ENCODE peak calls at places on chromosomes 3 and 15, in ten cellular contexts. One of them, this sample, is unnamed.

GRCh38 chr15:66067687-66068086 is 185.9 kb downstream of the MEGF11 start:
- DNase-seq in right cardiac atrium: no peak
- DNase-seq in midbrain: no peak
- DNase-seq in T-helper 2 cell: no peak
- DNase-seq in activated CD4-positive, alpha-beta T cell treated with anti-CD3 and anti-CD28 coated beads, Interleukin-2, amount 50 U/mL, for 1 hour: no peak
- DNase-seq in effector memory CD4-positive, alpha-beta T cell: no peak
- DNase-seq in heart left ventricle: no peak
- DNase-seq in cardiac septum: peak; percentile 35
- DNase-seq in PC-3: no peak
- DNase-seq in GM23248: no peak
- DNase-seq in this sample: no peak

GRCh38 chr3:183122257-183122932 is 23.1 kb upstream of the MCCC1 start:
- DNase-seq in heart left ventricle: no peak
- DNase-seq in PC-3: peak; percentile 86
- DNase-seq in right cardiac atrium: no peak
- DNase-seq in T-helper 2 cell: no peak
- DNase-seq in activated CD4-positive, alpha-beta T cell treated with anti-CD3 and anti-CD28 coated beads, Interleukin-2, amount 50 U/mL, for 1 hour: no peak
- DNase-seq in GM23248: peak; percentile 73
- DNase-seq in effector memory CD4-positive, alpha-beta T cell: no peak
- DNase-seq in cardiac septum: no peak
- DNase-seq in midbrain: peak; percentile 62
- DNase-seq in this sample: peak; percentile 39

GRCh38 chr15:30954674-30955073 is 36.8 kb downstream of the MTMR10 start:
- DNase-seq in heart left ventricle: no peak
- DNase-seq in midbrain: no peak
- DNase-seq in PC-3: peak; percentile 58
- DNase-seq in cardiac septum: no peak
- DNase-seq in effector memory CD4-positive, alpha-beta T cell: no peak
- DNase-seq in activated CD4-positive, alpha-beta T cell treated with anti-CD3 and anti-CD28 coated beads, Interleukin-2, amount 50 U/mL, for 1 hour: no peak
- DNase-seq in T-helper 2 cell: no peak
- DNase-seq in right cardiac atrium: no peak
- DNase-seq in GM23248: peak; percentile 9
- DNase-seq in this sample: no peak

GRCh38 chr3:43071313-43071893 is 34.5 kb downstream of the POMGNT2 start:
- DNase-seq in GM23248: peak; percentile 8
- DNase-seq in midbrain: no peak
- DNase-seq in heart left ventricle: no peak
- DNase-seq in PC-3: peak; percentile 49
- DNase-seq in activated CD4-positive, alpha-beta T cell treated with anti-CD3 and anti-CD28 coated beads, Interleukin-2, amount 50 U/mL, for 1 hour: peak; percentile 5
- DNase-seq in cardiac septum: no peak
- DNase-seq in effector memory CD4-positive, alpha-beta T cell: no peak
- DNase-seq in right cardiac atrium: no peak
- DNase-seq in T-helper 2 cell: no peak
- DNase-seq in this sample: no peak

GRCh38 chr3:185830018-185830797 is 5.4 kb upstream of the IGF2BP2 start:
- DNase-seq in activated CD4-positive, alpha-beta T cell treated with anti-CD3 and anti-CD28 coated beads, Interleukin-2, amount 50 U/mL, for 1 hour: no peak
- DNase-seq in T-helper 2 cell: no peak
- DNase-seq in heart left ventricle: no peak
- DNase-seq in PC-3: no peak
- DNase-seq in cardiac septum: no peak
- DNase-seq in GM23248: no peak
- DNase-seq in right cardiac atrium: no peak
- DNase-seq in effector memory CD4-positive, alpha-beta T cell: no peak
- DNase-seq in midbrain: no peak
- DNase-seq in this sample: no peak

GRCh38 chr3:42682301-42683070 is 2.9 kb upstream of the KLHL40 start:
- DNase-seq in cardiac septum: peak; percentile 24
- DNase-seq in effector memory CD4-positive, alpha-beta T cell: no peak
- DNase-seq in midbrain: no peak
- DNase-seq in GM23248: no peak
- DNase-seq in T-helper 2 cell: no peak
- DNase-seq in heart left ventricle: no peak
- DNase-seq in PC-3: no peak
- DNase-seq in activated CD4-positive, alpha-beta T cell treated with anti-CD3 and anti-CD28 coated beads, Interleukin-2, amount 50 U/mL, for 1 hour: no peak
- DNase-seq in right cardiac atrium: peak; percentile 9
- DNase-seq in this sample: no peak

GRCh38 chr3:158709666-158710083 is 22.6 kb downstream of the RARRES1 start:
- DNase-seq in effector memory CD4-positive, alpha-beta T cell: no peak
- DNase-seq in right cardiac atrium: peak; percentile 32
- DNase-seq in GM23248: peak; percentile 99
- DNase-seq in T-helper 2 cell: no peak
- DNase-seq in activated CD4-positive, alpha-beta T cell treated with anti-CD3 and anti-CD28 coated beads, Interleukin-2, amount 50 U/mL, for 1 hour: no peak
- DNase-seq in heart left ventricle: no peak
- DNase-seq in midbrain: no peak
- DNase-seq in PC-3: peak; percentile 85
- DNase-seq in cardiac septum: no peak
- DNase-seq in this sample: no peak

GRCh38 chr3:135927170-135927569 is 38.4 kb upstream of the PPP2R3A start:
- DNase-seq in right cardiac atrium: no peak
- DNase-seq in activated CD4-positive, alpha-beta T cell treated with anti-CD3 and anti-CD28 coated beads, Interleukin-2, amount 50 U/mL, for 1 hour: no peak
- DNase-seq in PC-3: peak; percentile 78
- DNase-seq in cardiac septum: no peak
- DNase-seq in effector memory CD4-positive, alpha-beta T cell: no peak
- DNase-seq in GM23248: peak; percentile 90
- DNase-seq in T-helper 2 cell: no peak
- DNase-seq in heart left ventricle: no peak
- DNase-seq in midbrain: no peak
- DNase-seq in this sample: no peak

GRCh38 chr3:170098753-170099152 is 61.0 kb downstream of the GPR160 start:
- DNase-seq in GM23248: peak; percentile 21
- DNase-seq in PC-3: no peak
- DNase-seq in right cardiac atrium: no peak
- DNase-seq in cardiac septum: no peak
- DNase-seq in heart left ventricle: no peak
- DNase-seq in midbrain: no peak
- DNase-seq in T-helper 2 cell: no peak
- DNase-seq in activated CD4-positive, alpha-beta T cell treated with anti-CD3 and anti-CD28 coated beads, Interleukin-2, amount 50 U/mL, for 1 hour: no peak
- DNase-seq in effector memory CD4-positive, alpha-beta T cell: no peak
- DNase-seq in this sample: no peak

GRCh38 chr15:41873711-41874110 is 20.1 kb downstream of the SPTBN5 start:
- DNase-seq in PC-3: no peak
- DNase-seq in T-helper 2 cell: no peak
- DNase-seq in cardiac septum: no peak
- DNase-seq in right cardiac atrium: no peak
- DNase-seq in heart left ventricle: no peak
- DNase-seq in effector memory CD4-positive, alpha-beta T cell: no peak
- DNase-seq in midbrain: no peak
- DNase-seq in GM23248: no peak
- DNase-seq in activated CD4-positive, alpha-beta T cell treated with anti-CD3 and anti-CD28 coated beads, Interleukin-2, amount 50 U/mL, for 1 hour: no peak
- DNase-seq in this sample: no peak

GRCh38 chr3:177589921-177590336 is 392.6 kb upstream of the TBL1XR1 start:
- DNase-seq in PC-3: peak; percentile 96
- DNase-seq in midbrain: no peak
- DNase-seq in T-helper 2 cell: no peak
- DNase-seq in cardiac septum: no peak
- DNase-seq in effector memory CD4-positive, alpha-beta T cell: no peak
- DNase-seq in heart left ventricle: no peak
- DNase-seq in activated CD4-positive, alpha-beta T cell treated with anti-CD3 and anti-CD28 coated beads, Interleukin-2, amount 50 U/mL, for 1 hour: no peak
- DNase-seq in right cardiac atrium: peak; percentile 23
- DNase-seq in GM23248: peak; percentile 91
- DNase-seq in this sample: no peak

GRCh38 chr15:69046781-69047180 is 32.3 kb downstream of the NOX5 start:
- DNase-seq in cardiac septum: no peak
- DNase-seq in PC-3: peak; percentile 78
- DNase-seq in T-helper 2 cell: no peak
- DNase-seq in right cardiac atrium: no peak
- DNase-seq in heart left ventricle: no peak
- DNase-seq in effector memory CD4-positive, alpha-beta T cell: no peak
- DNase-seq in midbrain: no peak
- DNase-seq in activated CD4-positive, alpha-beta T cell treated with anti-CD3 and anti-CD28 coated beads, Interleukin-2, amount 50 U/mL, for 1 hour: no peak
- DNase-seq in GM23248: no peak
- DNase-seq in this sample: no peak

GRCh38 chr3:66241466-66241865 is 20.7 kb downstream of the SLC25A26 start:
- DNase-seq in GM23248: no peak
- DNase-seq in midbrain: no peak
- DNase-seq in effector memory CD4-positive, alpha-beta T cell: no peak
- DNase-seq in T-helper 2 cell: no peak
- DNase-seq in heart left ventricle: no peak
- DNase-seq in cardiac septum: no peak
- DNase-seq in PC-3: no peak
- DNase-seq in activated CD4-positive, alpha-beta T cell treated with anti-CD3 and anti-CD28 coated beads, Interleukin-2, amount 50 U/mL, for 1 hour: no peak
- DNase-seq in right cardiac atrium: no peak
- DNase-seq in this sample: no peak

GRCh38 chr3:19937459-19938362 is 3.7 kb upstream of the EFHB start:
- DNase-seq in T-helper 2 cell: no peak
- DNase-seq in heart left ventricle: no peak
- DNase-seq in activated CD4-positive, alpha-beta T cell treated with anti-CD3 and anti-CD28 coated beads, Interleukin-2, amount 50 U/mL, for 1 hour: no peak
- DNase-seq in PC-3: peak; percentile 34
- DNase-seq in cardiac septum: no peak
- DNase-seq in midbrain: no peak
- DNase-seq in right cardiac atrium: no peak
- DNase-seq in GM23248: no peak
- DNase-seq in effector memory CD4-positive, alpha-beta T cell: no peak
- DNase-seq in this sample: no peak

GRCh38 chr3:41848745-41849574 is 112.9 kb downstream of the ULK4 start:
- DNase-seq in PC-3: no peak
- DNase-seq in activated CD4-positive, alpha-beta T cell treated with anti-CD3 and anti-CD28 coated beads, Interleukin-2, amount 50 U/mL, for 1 hour: no peak
- DNase-seq in right cardiac atrium: no peak
- DNase-seq in heart left ventricle: no peak
- DNase-seq in cardiac septum: no peak
- DNase-seq in midbrain: no peak
- DNase-seq in GM23248: no peak
- DNase-seq in T-helper 2 cell: no peak
- DNase-seq in effector memory CD4-positive, alpha-beta T cell: no peak
- DNase-seq in this sample: no peak

GRCh38 chr3:140972833-140973232 is 31.2 kb downstream of the SLC25A36 start:
- DNase-seq in T-helper 2 cell: no peak
- DNase-seq in PC-3: peak; percentile 22
- DNase-seq in GM23248: peak; percentile 59
- DNase-seq in right cardiac atrium: no peak
- DNase-seq in midbrain: no peak
- DNase-seq in heart left ventricle: no peak
- DNase-seq in activated CD4-positive, alpha-beta T cell treated with anti-CD3 and anti-CD28 coated beads, Interleukin-2, amount 50 U/mL, for 1 hour: no peak
- DNase-seq in cardiac septum: no peak
- DNase-seq in effector memory CD4-positive, alpha-beta T cell: no peak
- DNase-seq in this sample: no peak

GRCh38 chr15:94858011-94858410 is 626.6 kb downstream of the MCTP2 start:
- DNase-seq in PC-3: no peak
- DNase-seq in heart left ventricle: no peak
- DNase-seq in midbrain: no peak
- DNase-seq in T-helper 2 cell: no peak
- DNase-seq in cardiac septum: no peak
- DNase-seq in GM23248: no peak
- DNase-seq in effector memory CD4-positive, alpha-beta T cell: no peak
- DNase-seq in right cardiac atrium: no peak
- DNase-seq in activated CD4-positive, alpha-beta T cell treated with anti-CD3 and anti-CD28 coated beads, Interleukin-2, amount 50 U/mL, for 1 hour: no peak
- DNase-seq in this sample: no peak

This sample was measured in memory B cell.